ENCODE peak calls at places on chromosomes 7 and 10, in five cellular contexts. Q is GM23338; D is CD8-positive, alpha-beta T cell; C is neural progenitor cell; O is breast epithelium. X is an unnamed sample.
A peak's percentile ranks its signal among the peaks of the same experiment; 100 is the strongest.

GRCh38 chr7:80087051-80087767 is 47.4 kb upstream of the GNAI1 start:
- DNase-seq in C (no peak), O (no peak), Q (no peak), D (no peak), X (no peak)

GRCh38 chr10:94005050-94005449 is 11.3 kb downstream of the PLCE1 start:
- DNase-seq in C (no peak), D (no peak), O (peak; percentile 85), Q (no peak), X (no peak)

GRCh38 chr7:129903935-129904334 is 48.8 kb downstream of the UBE2H start:
- DNase-seq in O (no peak), C (no peak), Q (no peak), D (no peak), X (no peak)

GRCh38 chr7:104946338-104946737 is 67.7 kb upstream of the KMT2E start:
- DNase-seq in C (no peak), O (no peak), D (no peak), Q (no peak), X (no peak)

GRCh38 chr7:147584771-147585193 is 1005.8 kb upstream of the C7orf33 start:
- DNase-seq in D (no peak), O (no peak), C (peak; percentile 39), Q (no peak), X (no peak)

GRCh38 chr10:88083597-88083989 is 220.2 kb downstream of the PTEN start:
- DNase-seq in O (no peak), D (no peak), Q (no peak), C (no peak), X (no peak)

GRCh38 chr7:83130623-83131545 is 31.8 kb downstream of the PCLO start:
- DNase-seq in O (no peak), Q (no peak), D (no peak), C (no peak), X (no peak)

GRCh38 chr7:26449175-26450165 is 157.8 kb downstream of the SNX10 start:
- DNase-seq in D (no peak), C (no peak), O (no peak), Q (no peak), X (no peak)

GRCh38 chr7:90178592-90179279 is 24.5 kb downstream of the STEAP1 start:
- DNase-seq in D (no peak), Q (no peak), O (no peak), C (peak; percentile 4), X (no peak)

GRCh38 chr10:3393958-3394357 is 221.4 kb upstream of the PITRM1 start:
- DNase-seq in O (no peak), D (no peak), C (no peak), Q (no peak), X (no peak)

GRCh38 chr10:6136215-6137201 is 47.7 kb downstream of the RBM17 start:
- DNase-seq in D (no peak), C (no peak), Q (no peak), O (no peak), X (no peak)

GRCh38 chr10:35203744-35204143 is 77.1 kb downstream of the CREM start:
- DNase-seq in O (no peak), C (no peak), D (no peak), Q (no peak), X (no peak)

GRCh38 chr7:134907000-134907399 is 79.3 kb upstream of the AGBL3 start:
- DNase-seq in O (no peak), C (no peak), Q (no peak), D (no peak), X (no peak)

GRCh38 chr7:134910214-134910890 is 76.0 kb upstream of the AGBL3 start:
- DNase-seq in C (no peak), D (no peak), O (no peak), Q (no peak), X (no peak)

GRCh38 chr7:134908289-134908688 is 78.0 kb upstream of the AGBL3 start:
- DNase-seq in D (no peak), C (no peak), Q (no peak), O (no peak), X (no peak)

GRCh38 chr7:134907639-134908038 is 78.7 kb upstream of the AGBL3 start:
- DNase-seq in C (no peak), O (peak; percentile 83), D (no peak), Q (no peak), X (no peak)

GRCh38 chr7:134910968-134911367 is 75.3 kb upstream of the AGBL3 start:
- DNase-seq in D (no peak), Q (peak; percentile 54), O (no peak), C (no peak), X (no peak)
- H3K4me1 ChIP-seq in D (no peaks in the 10 kb centered on the region), Q (peaks cover 8% of the 10 kb centered on the region), O (no peaks in the 10 kb centered on the region), C (no peaks in the 10 kb centered on the region), X (peaks cover 10% of the 10 kb centered on the region)

DNA sequence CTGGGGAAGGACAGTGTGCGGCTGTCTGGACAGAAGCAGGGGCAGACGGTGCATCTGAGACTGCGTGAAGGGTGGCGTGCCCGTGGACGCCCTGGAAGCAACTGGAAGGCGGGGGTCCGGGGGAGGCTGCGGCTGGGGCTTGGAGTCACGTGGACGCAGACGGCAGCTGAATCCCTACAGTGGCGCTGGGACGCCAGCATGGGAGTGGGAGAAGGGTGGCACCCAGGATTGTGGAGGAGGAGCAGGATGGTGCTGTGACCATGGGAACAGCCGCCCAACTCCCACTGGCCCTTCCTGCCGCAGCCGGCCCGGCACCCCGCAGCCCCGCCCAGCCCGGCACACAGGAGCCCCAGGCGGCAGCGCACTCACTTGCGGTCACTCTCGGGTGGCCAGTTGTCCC is 9.7 kb downstream of the INTS1 start:
- DNase-seq in C (no peak), Q (no peak), O (no peak), D (no peak), X (no peak)
- TF ChIP-seq CTCF in C (no peak), Q (no peak), O (no peak), D (no peak), X (no peak)

DNA sequence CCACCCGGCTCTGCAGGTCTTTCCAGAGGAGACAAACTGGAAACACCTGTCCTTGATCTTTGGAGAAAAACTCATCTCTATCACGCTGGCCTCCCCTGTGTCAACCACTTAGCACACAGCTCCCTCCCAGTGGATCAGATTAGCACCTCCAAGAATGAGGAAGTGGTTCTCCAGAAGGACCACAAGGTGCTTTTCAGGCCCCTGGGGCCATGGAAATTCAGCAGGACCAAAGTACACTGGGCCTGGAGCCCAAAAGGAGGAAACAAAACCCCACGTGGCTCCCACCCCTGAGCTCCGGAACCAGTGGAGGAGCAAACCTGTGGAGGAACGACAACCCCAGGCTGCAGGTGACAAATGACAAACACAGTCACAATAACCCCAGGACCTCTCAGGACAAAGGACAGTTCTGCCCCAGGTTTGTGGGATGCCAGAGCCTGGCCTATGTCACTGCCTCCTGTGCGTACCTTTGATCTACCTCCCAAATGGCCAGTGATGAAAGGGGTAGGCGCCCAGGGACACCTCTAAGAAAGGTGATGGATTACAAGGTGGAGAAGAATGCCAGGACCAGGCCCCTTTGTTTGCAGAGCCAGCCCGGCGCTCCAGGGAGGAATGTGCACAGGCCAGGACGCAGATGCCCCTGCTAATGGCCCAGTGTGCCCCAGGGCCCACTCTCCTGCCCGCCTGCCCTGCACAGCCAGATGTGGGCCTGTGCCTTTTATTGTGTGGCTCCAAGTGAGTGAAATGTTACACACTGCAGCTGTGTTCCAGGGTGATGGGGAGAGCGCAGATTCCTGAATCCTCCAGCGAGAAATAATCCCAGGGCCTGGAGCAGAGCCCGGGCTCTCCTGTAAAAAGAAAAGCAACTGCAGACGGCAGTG is 5.6 kb downstream of the TNS3 start:
- DNase-seq in Q (no peak), O (peak; percentile 61), C (peak; percentile 7), D (no peak), X (no peak)
- H3K4me1 ChIP-seq in Q (peaks cover 61% of the 10 kb centered on the region), O (peaks cover 37% of the 10 kb centered on the region), C (peaks cover 15% of the 10 kb centered on the region), D (no peaks in the 10 kb centered on the region), X (peaks cover 97% of the 10 kb centered on the region)

GRCh38 chr7:138015096-138015495 is 13.2 kb upstream of the CREB3L2 start:
- DNase-seq in C (no peak), Q (no peak), O (no peak), D (no peak), X (no peak)

GRCh38 chr7:138021889-138022288 is 20.0 kb upstream of the CREB3L2 start:
- DNase-seq in D (no peak), C (no peak), O (no peak), Q (no peak), X (no peak)

GRCh38 chr7:138023618-138024333 is 21.9 kb upstream of the CREB3L2 start:
- DNase-seq in O (no peak), C (no peak), D (no peak), Q (no peak), X (no peak)

GRCh38 chr7:138014686-138015085 is 12.8 kb upstream of the CREB3L2 start:
- DNase-seq in C (no peak), D (no peak), Q (no peak), O (no peak), X (no peak)

DNA sequence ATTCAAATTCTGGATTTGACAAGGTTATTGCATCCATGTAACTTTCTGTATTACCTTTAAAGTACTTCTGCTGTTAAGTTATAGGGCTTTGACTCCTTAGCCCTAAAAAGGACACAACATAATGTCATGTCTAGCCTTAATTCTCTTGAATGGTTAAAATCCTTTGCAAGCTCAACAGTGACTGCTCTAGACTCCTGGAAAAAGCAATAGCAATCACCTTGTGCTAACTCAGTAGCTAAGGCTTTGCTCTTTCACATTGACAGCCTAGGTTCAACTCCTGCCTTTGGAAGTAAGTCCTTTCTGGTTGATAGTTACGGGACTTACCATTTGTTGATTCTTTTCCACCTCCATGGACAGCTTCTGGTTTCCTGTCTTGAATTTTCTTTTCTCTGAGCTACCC is 16.1 kb upstream of the CREB3L2 start:
- DNase-seq in Q (no peak), O (no peak), C (no peak), D (no peak), X (no peak)
- TF ChIP-seq CTCF in Q (no peak), O (no peak), C (no peak), D (no peak), X (no peak)

GRCh38 chr10:69477968-69478597 is 26.8 kb downstream of the TSPAN15 start:
- DNase-seq in Q (no peak), O (no peak), C (no peak), D (no peak), X (peak; percentile 34)
- H3K4me1 ChIP-seq in Q (peaks cover 4% of the 10 kb centered on the region), O (no peaks in the 10 kb centered on the region), C (no peaks in the 10 kb centered on the region), D (no peaks in the 10 kb centered on the region), X (peaks cover 69% of the 10 kb centered on the region)

X was measured in lower lobe of right lung.